ENCODE peak calls at places on chromosome X, in five cellular contexts. M is lower lobe of right lung, R is epithelial cell of proximal tubule, C is prostate gland, X is kidney epithelial cell. L is an unnamed sample.

GRCh38 chrX:14923761-14924160 is 50.5 kb downstream of the MOSPD2 start:
- DNase-seq in C (no peak), X (no peak), M (no peak), R (no peak), L (no peak)

GRCh38 chrX:352181-352580 is 33.6 kb upstream of the GTPBP6 start:
- DNase-seq in C (no peak), R (no peak), X (no peak), M (peak; percentile 29), L (no peak)

GRCh38 chrX:39730671-39731389 is 366.9 kb downstream of the BCOR start:
- DNase-seq in R (no peak), C (peak; percentile 83), X (no peak), M (peak; percentile 55), L (no peak)

GRCh38 chrX:14528629-14529287 is 578 bp upstream of the GLRA2 start:
- DNase-seq in R (no peak), C (peak; percentile 20), X (no peak), M (peak; percentile 32), L (no peak)

GRCh38 chrX:23008431-23009099 is 8.8 kb downstream of the DDX53 start:
- DNase-seq in R (no peak), C (no peak), M (no peak), X (no peak), L (no peak)

GRCh38 chrX:153866302-153867019 is 19.5 kb downstream of the L1CAM start:
- DNase-seq in M (no peak), R (no peak), C (no peak), X (no peak), L (no peak)

GRCh38 chrX:23855569-23855968 is 52.2 kb downstream of the APOO start:
- DNase-seq in R (no peak), X (no peak), M (no peak), C (no peak), L (no peak)

GRCh38 chrX:109926743-109927662 is 75.9 kb upstream of the TMEM164 start:
- DNase-seq in X (no peak), R (no peak), M (no peak), C (no peak), L (no peak)

GRCh38 chrX:136170109-136170800 is 22.9 kb downstream of the FHL1 start:
- DNase-seq in C (no peak), R (no peak), X (no peak), M (no peak), L (peak; percentile 50)

GRCh38 chrX:115602729-115603389 is 41.9 kb downstream of the PLS3 start:
- DNase-seq in C (no peak), M (no peak), X (no peak), R (no peak), L (peak; percentile 72)

GRCh38 chrX:153304988-153305736 is 16.4 kb downstream of the PNMA6F start:
- DNase-seq in X (no peak), C (no peak), M (no peak), R (no peak), L (no peak)

GRCh38 chrX:319579-320125 is 1.1 kb upstream of the GTPBP6 start:
- DNase-seq in C (no peak), R (no peak), M (peak; percentile 67), X (no peak), L (no peak)

GRCh38 chrX:137166591-137166990 is 132.8 kb upstream of the GPR101 start:
- DNase-seq in M (no peak), C (no peak), R (no peak), X (no peak), L (no peak)

GRCh38 chrX:37871626-37872302 is 24.4 kb upstream of the DYNLT3 start:
- DNase-seq in M (no peak), X (peak; percentile 62), R (peak; percentile 26), C (no peak), L (no peak)

GRCh38 chrX:100984818-100985217 is 15.3 kb downstream of the ARL13A start:
- DNase-seq in M (no peak), C (no peak), R (no peak), X (no peak), L (no peak)

GRCh38 chrX:16822723-16823122 is 36.5 kb downstream of the TXLNG start:
- DNase-seq in C (no peak), X (no peak), M (no peak), R (no peak), L (no peak)

GRCh38 chrX:149572743-149573142 is 14.5 kb downstream of the MAGEA9B start:
- DNase-seq in M (no peak), R (no peak), C (no peak), X (no peak), L (no peak)

GRCh38 chrX:15686818-15687685 is 22.4 kb upstream of the CLTRN start:
- DNase-seq in C (peak; percentile 41), M (no peak), X (no peak), R (no peak), L (peak; percentile 35)

GRCh38 chrX:84240848-84241565 is 53.0 kb upstream of the RPS6KA6 start:
- DNase-seq in R (no peak), M (no peak), C (no peak), X (no peak), L (no peak)

GRCh38 chrX:9659571-9660195 is 106.0 kb downstream of the GPR143 start:
- DNase-seq in C (no peak), R (no peak), X (no peak), M (no peak), L (no peak)

GRCh38 chrX:2500681-2501151 is at the start of the genes DHRSX and ZBED1:
- DNase-seq in R (no peak), C (no peak), X (no peak), M (peak; percentile 62), L (peak; percentile 9)

GRCh38 chrX:119574394-119575266 is at the start of gene UBE2A:
- DNase-seq in X (no peak), M (peak; percentile 94), C (peak; percentile 82), R (no peak), L (peak; percentile 86)

GRCh38 chrX:3550160-3550765 is 163.2 kb downstream of the PRKX start:
- DNase-seq in R (no peak), C (no peak), X (no peak), M (no peak), L (no peak)

GRCh38 chrX:38616904-38617303 is 55.6 kb downstream of the TSPAN7 start:
- DNase-seq in X (no peak), C (no peak), R (no peak), M (no peak), L (no peak)

GRCh38 chrX:104098919-104099318 is 13.4 kb upstream of the ZCCHC18 start:
- DNase-seq in C (no peak), M (no peak), R (no peak), X (no peak), L (no peak)

GRCh38 chrX:154734101-154734781 is 16.6 kb downstream of the GAB3 start:
- DNase-seq in X (no peak), M (peak; percentile 59), C (no peak), R (no peak), L (no peak)

GRCh38 chrX:2401590-2402360 is 99.0 kb downstream of the DHRSX start:
- DNase-seq in R (peak; percentile 84), C (peak; percentile 72), X (peak; percentile 74), M (no peak), L (no peak)

GRCh38 chrX:30612250-30612655 is 34.7 kb upstream of the TASL start:
- DNase-seq in R (no peak), M (peak; percentile 48), X (no peak), C (no peak), L (no peak)

GRCh38 chrX:37662181-37662580 is 23.4 kb upstream of the XK start:
- DNase-seq in R (no peak), C (no peak), M (no peak), X (no peak), L (no peak)

GRCh38 chrX:154490021-154490413 is 412 bp downstream of the SLC10A3 start:
- DNase-seq in M (no peak), C (no peak), X (no peak), R (no peak), L (no peak)

GRCh38 chrX:13239272-13239671 is 80.6 kb downstream of the ATXN3L start:
- DNase-seq in M (no peak), X (no peak), C (no peak), R (no peak), L (no peak)

GRCh38 chrX:116657071-116657470 is 194.3 kb upstream of the CT83 start:
- DNase-seq in X (no peak), M (no peak), R (no peak), C (no peak), L (no peak)

DNA sequence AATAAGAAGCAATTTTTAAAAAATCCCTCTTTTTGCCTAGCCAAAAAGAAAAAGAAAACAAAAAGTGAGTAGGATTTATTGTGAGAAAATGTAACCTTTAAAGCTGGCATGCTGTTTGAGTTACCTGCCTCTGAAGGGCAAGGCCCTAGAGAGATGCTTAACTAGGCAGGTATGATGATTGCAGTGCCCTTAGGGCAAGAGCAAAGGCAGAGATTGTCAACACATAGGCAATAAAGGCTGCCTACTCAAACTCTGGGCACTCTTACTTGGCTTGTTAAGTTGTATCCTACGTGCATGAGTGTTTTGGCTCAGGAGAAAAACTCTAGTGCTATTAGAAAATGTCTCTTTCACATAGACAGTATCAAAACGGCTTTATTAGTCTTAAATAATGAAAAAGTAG is 306.0 kb downstream of the RPA4 start:
- DNase-seq in R (no peak), X (no peak), C (peak; percentile 28), M (no peak), L (no peak)
- TF ChIP-seq CTCF in R (no peak), X (no peak), C (no peak), M (no peak), L (no peak)

GRCh38 chrX:47643926-47644325 is 6.4 kb downstream of the ELK1 start:
- DNase-seq in M (no peak), X (no peak), C (no peak), R (no peak), L (no peak)
- TF ChIP-seq CTCF in M (peak; percentile 36), X (peak; percentile 25), C (no peak), R (peak; percentile 46), L (no peak)

GRCh38 chrX:134020910-134021309 is 35.5 kb upstream of the GPC3 start:
- DNase-seq in C (no peak), R (no peak), M (no peak), X (no peak), L (no peak)
- TF ChIP-seq CTCF in C (no peak), R (peak; percentile 42), M (no peak), X (peak; percentile 24), L (no peak)

GRCh38 chrX:19886375-19886774 is 1.0 kb downstream of the SH3KBP1 start:
- DNase-seq in C (no peak), M (no peak), R (no peak), X (no peak), L (no peak)

GRCh38 chrX:19886888-19887531 is 390 bp downstream of the SH3KBP1 start:
- DNase-seq in R (no peak), C (no peak), X (no peak), M (peak; percentile 51), L (no peak)

GRCh38 chrX:19893722-19894121 is 6.3 kb upstream of the SH3KBP1 start:
- DNase-seq in X (no peak), R (peak; percentile 31), C (no peak), M (no peak), L (peak; percentile 91)

GRCh38 chrX:19888419-19888879 is 1.0 kb upstream of the SH3KBP1 start:
- DNase-seq in X (no peak), C (peak; percentile 24), M (no peak), R (no peak), L (peak; percentile 47)

GRCh38 chrX:19889582-19890342 is 2.4 kb upstream of the SH3KBP1 start:
- DNase-seq in R (peak; percentile 46), C (no peak), M (no peak), X (no peak), L (peak; percentile 73)
- TF ChIP-seq CTCF in R (peak; percentile 35), C (no peak), M (no peak), X (no peak), L (no peak)

GRCh38 chrX:19005909-19006308 is 22.0 kb upstream of the PHKA2 start:
- DNase-seq in C (no peak), M (no peak), R (no peak), X (no peak), L (no peak)
- TF ChIP-seq CTCF in C (no peak), M (no peak), R (peak; percentile 29), X (no peak), L (peak; percentile 41)